ENCODE peak calls at places on chromosomes 5 and 9, in eight cellular contexts. O is A549, G is K562, U is HCT116, M is NB4, B is SK-N-SH, P is WTC11, K is GM12878. E is an unnamed sample.

GRCh38 chr5:127088226-127088625 is 14.9 kb upstream of the C5orf63 start:
- DNase-seq in O (peak), G (no peak), B (no peak), U (no peak), K (no peak), M (peak), P (no peak), E (no peak)

GRCh38 chr9:8070779-8071444 is 271.3 kb upstream of the DMAC1 start:
- DNase-seq in M (no peak), B (peak), O (no peak), P (peak), U (no peak), G (no peak), K (no peak), E (no peak)

GRCh38 chr9:14314929-14315753 is 1.2 kb upstream of the NFIB start:
- DNase-seq in P (peak), O (peak), M (no peak), B (peak), U (no peak), K (no peak), G (peak), E (peak)

GRCh38 chr9:16100596-16101091 is 547.8 kb downstream of the CCDC171 start:
- DNase-seq in G (no peak), P (no peak), B (no peak), U (no peak), O (no peak), K (no peak), M (peak), E (no peak)

GRCh38 chr5:172789687-172790495 is 18.9 kb upstream of the DUSP1 start:
- DNase-seq in B (no peak), K (no peak), P (no peak), U (no peak), M (no peak), O (no peak), G (no peak), E (no peak)

GRCh38 chr9:34611251-34611810 is 566 bp downstream of the RPP25L start:
- DNase-seq in B (no peak), G (no peak), P (no peak), K (no peak), O (no peak), U (no peak), M (no peak), E (no peak)

GRCh38 chr5:156475831-156476551 is 149.0 kb downstream of the SGCD start:
- DNase-seq in G (no peak), U (no peak), M (no peak), B (no peak), O (peak), K (no peak), P (no peak), E (no peak)

GRCh38 chr5:124460000-124460399 is 286.4 kb downstream of the ZNF608 start:
- DNase-seq in M (no peak), B (no peak), U (no peak), G (no peak), O (no peak), P (no peak), K (no peak), E (no peak)

GRCh38 chr5:126527892-126528291 is 67.1 kb downstream of the ALDH7A1 start:
- DNase-seq in K (no peak), M (no peak), O (no peak), U (no peak), P (no peak), B (no peak), G (no peak), E (no peak)

GRCh38 chr9:38392235-38393127 is at the start of gene ALDH1B1:
- DNase-seq in M (peak), B (peak), G (peak), U (peak), K (peak), P (peak), O (peak), E (peak)

GRCh38 chr9:133822439-133823065 is 84.4 kb upstream of the SARDH start:
- DNase-seq in P (no peak), G (no peak), M (no peak), O (no peak), U (no peak), K (peak), B (no peak), E (no peak)

GRCh38 chr5:115873392-115873791 is 31.7 kb downstream of the AP3S1 start:
- DNase-seq in P (no peak), G (no peak), M (no peak), B (no peak), U (no peak), K (no peak), O (no peak), E (peak)

GRCh38 chr5:107840592-107840991 is 169.9 kb upstream of the EFNA5 start:
- DNase-seq in P (no peak), G (no peak), U (no peak), B (peak), M (no peak), K (no peak), O (no peak), E (no peak)

GRCh38 chr9:133981958-133982681 is 10.0 kb downstream of the VAV2 start:
- DNase-seq in M (no peak), K (no peak), U (no peak), P (peak), B (peak), G (no peak), O (no peak), E (no peak)

GRCh38 chr9:137453643-137454081 is 5.5 kb downstream of the NSMF start:
- DNase-seq in B (peak), P (peak), M (peak), O (peak), U (no peak), K (no peak), G (peak), E (peak)

GRCh38 chr5:168750926-168751325 is 171.8 kb upstream of the PANK3 start:
- DNase-seq in O (no peak), K (no peak), G (no peak), P (no peak), M (no peak), U (no peak), B (no peak), E (no peak)

GRCh38 chr5:147167529-147167928 is 67.3 kb upstream of the STK32A start:
- DNase-seq in M (no peak), B (no peak), O (no peak), P (no peak), K (no peak), G (no peak), U (no peak), E (no peak)

GRCh38 chr5:57324888-57325287 is 151.0 kb downstream of the GPBP1 start:
- DNase-seq in U (no peak), M (no peak), K (no peak), P (no peak), O (no peak), B (no peak), G (no peak), E (no peak)

GRCh38 chr5:143877196-143877595 is 65.2 kb downstream of the HMHB1 start:
- DNase-seq in U (no peak), G (no peak), P (no peak), B (no peak), K (no peak), M (no peak), O (no peak), E (no peak)

GRCh38 chr9:93665128-93665565 is 88.8 kb downstream of the PHF2 start:
- DNase-seq in O (no peak), G (no peak), P (peak), U (no peak), B (no peak), M (no peak), K (no peak), E (peak)

GRCh38 chr5:148387325-148387724 is 3.6 kb downstream of the FBXO38 start:
- DNase-seq in M (no peak), G (no peak), O (no peak), P (no peak), K (no peak), B (no peak), U (no peak), E (peak)

GRCh38 chr9:112115955-112116354 is 59.1 kb downstream of the SUSD1 start:
- DNase-seq in B (no peak), U (no peak), G (no peak), M (no peak), O (no peak), P (no peak), K (no peak), E (no peak)

GRCh38 chr5:178435321-178436238 is 154.6 kb downstream of the COL23A1 start:
- DNase-seq in P (no peak), B (no peak), M (no peak), O (no peak), G (no peak), U (no peak), K (no peak), E (no peak)

GRCh38 chr9:124882221-124882620 is 20.3 kb downstream of the ARPC5L start:
- DNase-seq in G (no peak), O (no peak), P (peak), B (no peak), U (no peak), K (no peak), M (no peak), E (no peak)

GRCh38 chr5:156704139-156704538 is 146.0 kb upstream of the PPP1R2B start:
- DNase-seq in O (no peak), M (no peak), G (no peak), K (no peak), U (no peak), B (no peak), P (no peak), E (no peak)

DNA sequence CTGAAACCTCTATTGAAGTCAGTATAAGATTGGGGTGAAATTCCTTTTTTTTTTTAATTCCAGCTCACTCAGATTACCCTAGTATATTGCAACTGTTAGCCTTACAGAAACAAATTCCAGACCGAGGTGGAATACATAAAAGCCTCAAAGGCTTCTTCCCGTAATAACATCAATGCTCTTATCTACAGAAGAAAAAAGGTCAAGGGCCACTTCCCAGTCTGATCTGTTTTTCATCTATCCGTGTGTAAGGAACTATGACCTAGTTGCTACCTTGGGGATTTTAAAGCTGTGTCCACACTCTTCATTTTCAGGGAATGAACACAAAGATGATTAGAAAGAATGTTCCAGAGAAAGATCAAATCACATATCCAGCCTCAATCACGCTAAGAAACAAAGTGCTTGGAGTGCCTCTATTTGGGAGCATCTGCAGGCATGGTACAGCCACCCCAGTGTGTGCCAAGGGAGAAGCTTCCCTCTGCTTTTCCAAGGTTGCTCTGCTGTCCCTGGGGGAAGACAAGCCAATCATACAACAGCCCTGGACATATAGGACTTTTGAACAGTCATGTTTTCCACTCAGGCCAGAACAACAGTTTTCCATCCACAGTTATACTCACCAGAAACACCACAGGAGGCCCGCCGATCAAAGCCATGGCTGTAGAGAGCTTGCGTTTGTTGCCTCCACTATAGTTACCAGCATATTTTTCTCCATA is 23.5 kb downstream of the NIPSNAP3B start:
- DNase-seq in K (no peak), P (no peak), M (no peak), U (no peak), B (no peak), G (no peak), O (no peak), E (no peak)
- TF ChIP-seq CTCF in K (no peak), P (no peak), M (no peak), U (no peak), B (no peak), G (no peak), O (no peak), E (no peak)

DNA sequence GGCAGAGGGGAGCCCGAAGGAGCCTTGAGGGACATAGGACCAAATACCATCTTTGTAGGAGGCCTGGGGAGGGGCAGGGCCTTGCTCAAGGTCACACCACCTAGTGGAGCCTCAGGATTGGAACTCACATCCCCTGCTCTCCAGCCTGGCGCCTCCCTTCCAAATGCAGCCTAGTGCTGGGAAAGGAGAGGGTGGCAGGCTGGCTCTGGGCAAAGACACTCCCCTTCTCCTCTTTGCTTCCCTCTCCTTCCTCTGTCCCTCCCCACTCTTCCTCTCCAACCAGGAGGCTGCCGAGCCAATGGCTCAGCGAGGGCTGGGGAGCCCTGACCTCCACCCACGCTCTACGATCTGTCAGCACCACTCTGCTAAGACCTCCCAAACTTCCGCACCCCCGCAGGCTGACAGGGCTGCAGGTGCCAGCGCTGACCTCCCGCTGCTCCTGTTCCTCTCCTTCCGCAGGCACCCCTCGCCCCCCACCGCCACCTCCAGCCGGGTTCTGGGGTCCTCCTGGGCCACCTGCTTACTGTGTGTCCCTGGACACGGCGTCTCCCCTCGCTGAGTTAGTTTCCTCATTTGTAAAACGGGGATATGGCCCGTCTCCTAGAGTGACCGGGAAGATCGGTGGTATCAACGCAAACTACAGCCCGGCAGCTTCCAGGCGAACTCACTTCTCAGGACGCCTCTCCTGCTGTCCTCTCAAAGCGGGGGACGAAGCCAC is 52.9 kb downstream of the C9orf50 start:
- DNase-seq in U (peak), K (no peak), G (peak), P (no peak), M (peak), O (peak), B (no peak), E (peak)
- TF ChIP-seq MAX in U (no peak), K (no peak), G (no peak), P (peak), M (no peak), O (peak), B (no peak), E (no peak)

GRCh38 chr9:35660966-35661413 is 2.9 kb downstream of the CCDC107 start:
- DNase-seq in P (no peak), G (no peak), M (no peak), O (peak), K (no peak), U (peak), B (no peak), E (no peak)
- TF ChIP-seq CTCF in P (no peak), G (peak), M (peak), O (peak), K (peak), U (peak), B (peak), E (no peak)

DNA sequence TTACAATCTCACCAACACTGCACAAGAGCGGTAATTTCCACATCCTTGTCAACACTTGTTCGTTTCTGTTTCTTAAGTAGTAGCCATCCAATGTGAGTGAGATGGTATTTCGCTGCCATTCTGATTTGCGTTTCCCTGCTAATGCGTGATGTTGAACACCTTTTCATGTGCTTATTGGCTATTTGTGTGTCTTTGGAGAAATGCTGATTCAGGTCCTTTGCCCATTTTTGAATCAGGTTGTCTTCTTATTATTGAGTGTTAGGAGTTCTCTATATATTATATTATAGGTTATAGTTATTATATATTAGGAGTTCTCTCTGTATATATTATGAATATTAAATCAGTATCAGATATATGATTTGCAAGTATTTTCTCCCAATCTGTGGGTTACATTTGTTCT is 59.9 kb upstream of the IRX4 start:
- DNase-seq in K (no peak), B (no peak), G (no peak), M (no peak), P (no peak), O (no peak), U (no peak), E (no peak)
- TF ChIP-seq MAX in K (no peak), B (no peak), G (no peak), M (no peak), P (no peak), O (no peak), U (no peak), E (no peak)